ENCODE peak calls at places on chromosomes 7 and 10, in five cellular contexts. Q is NCI-H1092; Z is MCF 10A; D is iPS DF 6.9; I is CD4-positive, alpha-beta T cell. W is an unnamed sample.

GRCh38 chr10:44293306-44293778 is 91.6 kb downstream of the CXCL12 start:
- DNase-seq in Z (no peak), Q (no peak), D (no peak), I (no peak), W (no peak)

GRCh38 chr7:188727-189500 is 3.5 kb upstream of the FAM20C start:
- DNase-seq in Z (no peak), D (no peak), Q (no peak), I (no peak), W (no peak)

GRCh38 chr10:103732339-103732738 is 123.0 kb downstream of the SH3PXD2A start:
- DNase-seq in D (no peak), Z (no peak), Q (no peak), I (no peak), W (no peak)

GRCh38 chr7:129122751-129123516 is 21.6 kb upstream of the TSPAN33 start:
- DNase-seq in I (no peak), Z (peak), D (no peak), Q (no peak), W (no peak)

GRCh38 chr10:29057712-29058426 is 231.0 kb upstream of the LYZL1 start:
- DNase-seq in I (no peak), Z (peak), Q (no peak), D (no peak), W (no peak)

GRCh38 chr10:69567920-69568319 is 5.3 kb downstream of the NEUROG3 start:
- DNase-seq in Z (peak), I (no peak), Q (no peak), D (no peak), W (no peak)

GRCh38 chr10:44998146-44998631 is 2.5 kb upstream of the ZNF22 start:
- DNase-seq in D (no peak), Q (no peak), Z (no peak), I (no peak), W (peak)

GRCh38 chr10:123068098-123068853 is 59.5 kb downstream of the ACADSB start:
- DNase-seq in Z (no peak), Q (no peak), D (no peak), I (no peak), W (no peak)

GRCh38 chr7:1712907-1713501 is 42.9 kb downstream of the ELFN1 start:
- DNase-seq in Q (no peak), Z (no peak), D (no peak), I (no peak), W (no peak)

GRCh38 chr10:12701696-12702095 is 299.8 kb downstream of the CCDC3 start:
- DNase-seq in Z (peak), I (no peak), D (no peak), Q (no peak), W (no peak)

GRCh38 chr7:87146740-87147386 is 5.4 kb upstream of the DMTF1 start:
- DNase-seq in I (no peak), D (no peak), Z (no peak), Q (peak), W (no peak)

GRCh38 chr7:113084499-113085172 is 2.0 kb downstream of the GPR85 start:
- DNase-seq in Z (no peak), Q (no peak), I (no peak), D (no peak), W (no peak)

GRCh38 chr7:120480472-120480871 is 207.5 kb downstream of the KCND2 start:
- DNase-seq in D (no peak), I (no peak), Z (no peak), Q (no peak), W (no peak)

GRCh38 chr7:92717601-92717981 is 118.8 kb downstream of the CDK6 start:
- DNase-seq in Z (no peak), D (no peak), I (no peak), Q (no peak), W (no peak)

GRCh38 chr7:2139004-2139652 is 93.6 kb downstream of the MAD1L1 start:
- DNase-seq in Z (no peak), Q (no peak), I (no peak), D (no peak), W (no peak)

GRCh38 chr10:108956149-108956548 is 967.2 kb downstream of the XPNPEP1 start:
- DNase-seq in Z (peak), D (no peak), Q (no peak), I (no peak), W (peak)

GRCh38 chr10:86686972-86687371 is 18.7 kb downstream of the LDB3 start:
- DNase-seq in I (no peak), Q (no peak), Z (no peak), D (no peak), W (no peak)

GRCh38 chr10:103676851-103677417 is 178.4 kb downstream of the SH3PXD2A start:
- DNase-seq in Q (no peak), D (no peak), I (no peak), Z (no peak), W (no peak)

GRCh38 chr10:69916133-69916532 is 114.4 kb downstream of the COL13A1 start:
- DNase-seq in Z (no peak), I (no peak), Q (no peak), D (no peak), W (no peak)

GRCh38 chr10:83273035-83273434 is 866.3 kb upstream of the GHITM start:
- DNase-seq in D (no peak), Z (no peak), Q (no peak), I (no peak), W (no peak)

GRCh38 chr7:69172357-69173098 is 425.7 kb upstream of the AUTS2 start:
- DNase-seq in I (no peak), D (no peak), Q (no peak), Z (no peak), W (no peak)

GRCh38 chr10:113133497-113133896 is 183.4 kb downstream of the TCF7L2 start:
- DNase-seq in D (no peak), Z (no peak), I (no peak), Q (no peak), W (no peak)

GRCh38 chr10:59099536-59099935 is 76.9 kb upstream of the PHYHIPL start:
- DNase-seq in I (no peak), Q (no peak), Z (no peak), D (no peak), W (no peak)

GRCh38 chr10:52383088-52383487 is 69.0 kb downstream of the DKK1 start:
- DNase-seq in I (no peak), D (no peak), Z (no peak), Q (no peak), W (no peak)

GRCh38 chr10:126468876-126469643 is 80.8 kb upstream of the ADAM12 start:
- DNase-seq in Q (no peak), I (no peak), Z (no peak), D (no peak), W (peak)